ENCODE peak calls at places on chromosomes 4 and X, in five cellular contexts. M is lower leg skin; V is CD4-positive, CD25-positive, alpha-beta regulatory T cell; B is IMR-90; I is mesendoderm. S is an unnamed sample.
A peak's percentile ranks its signal among the peaks of the same experiment; 100 is the strongest.

GRCh38 chr4:127832585-127832984 is 48.1 kb upstream of the PLK4 start:
- DNase-seq in M (no peak), B (no peak), V (no peak), I (no peak), S (no peak)

GRCh38 chr4:137531121-137531520 is 1.2 kb downstream of the PCDH18 start:
- DNase-seq in M (no peak), V (no peak), B (peak; percentile 65), I (no peak), S (peak; percentile 78)

GRCh38 chr4:66927937-66928336 is 617.4 kb downstream of the CENPC start:
- DNase-seq in I (no peak), M (no peak), B (no peak), V (no peak), S (no peak)

GRCh38 chrX:55007633-55008032 is 7.5 kb downstream of the APEX2 start:
- DNase-seq in V (no peak), I (no peak), M (no peak), B (peak; percentile 63), S (peak; percentile 65)

GRCh38 chrX:115958687-115959359 is 211.7 kb upstream of the AGTR2 start:
- DNase-seq in M (no peak), I (peak; percentile 35), V (no peak), B (no peak), S (no peak)

GRCh38 chrX:107576841-107577240 is 51.5 kb upstream of the PRPS1 start:
- DNase-seq in V (no peak), I (no peak), B (no peak), M (no peak), S (no peak)

GRCh38 chrX:133297284-133297683 is 79.1 kb upstream of the TFDP3 start:
- DNase-seq in M (no peak), V (no peak), B (peak; percentile 75), I (no peak), S (peak; percentile 70)

GRCh38 chr4:44663539-44664263 is 12.3 kb upstream of the YIPF7 start:
- DNase-seq in B (no peak), I (no peak), M (no peak), V (no peak), S (no peak)

GRCh38 chr4:23815351-23815750 is 74.5 kb downstream of the PPARGC1A start:
- DNase-seq in M (no peak), V (no peak), B (no peak), I (no peak), S (no peak)

GRCh38 chr4:162360369-162361149 is 196.8 kb upstream of the FSTL5 start:
- DNase-seq in M (no peak), I (no peak), V (no peak), B (no peak), S (no peak)

GRCh38 chr4:158532556-158533231 is 11.0 kb downstream of the RXFP1 start:
- DNase-seq in I (no peak), V (no peak), B (no peak), M (no peak), S (no peak)

GRCh38 chr4:138035781-138036258 is 206.3 kb downstream of the SLC7A11 start:
- DNase-seq in I (peak; percentile 77), V (no peak), B (peak; percentile 81), M (no peak), S (peak; percentile 76)

GRCh38 chr4:71126719-71127118 is 133.3 kb downstream of the DCK start:
- DNase-seq in M (no peak), B (peak; percentile 99), I (no peak), V (no peak), S (peak; percentile 92)

GRCh38 chrX:69387559-69388487 is 116.3 kb upstream of the NALF2 start:
- DNase-seq in M (peak; percentile 13), I (peak; percentile 93), B (peak; percentile 21), V (peak; percentile 1), S (peak; percentile 37)

GRCh38 chr4:26248647-26249046 is 72.2 kb upstream of the RBPJ start:
- DNase-seq in M (peak; percentile 41), B (peak; percentile 88), I (no peak), V (no peak), S (peak; percentile 79)

GRCh38 chrX:149937881-149938426 is 337 bp downstream of the EOLA2 start:
- DNase-seq in M (no peak), I (peak; percentile 11), V (peak; percentile 7), B (peak; percentile 0), S (no peak)

GRCh38 chrX:40009890-40010289 is 87.9 kb downstream of the BCOR start:
- DNase-seq in V (no peak), B (no peak), I (no peak), M (no peak), S (no peak)

GRCh38 chr4:106624674-106625073 is 256.1 kb upstream of the GIMD1 start:
- DNase-seq in V (no peak), M (no peak), B (peak; percentile 1), I (no peak), S (no peak)

GRCh38 chr4:89111833-89112563 is 665 bp downstream of the TIGD2 start:
- DNase-seq in I (peak; percentile 72), V (no peak), B (peak; percentile 95), M (peak; percentile 37), S (peak; percentile 93)

GRCh38 chrX:25344191-25344936 is 328.6 kb upstream of the ARX start:
- DNase-seq in I (no peak), M (no peak), V (no peak), B (no peak), S (no peak)

GRCh38 chr4:38872620-38873019 is 5.0 kb downstream of the FAM114A1 start:
- DNase-seq in V (no peak), M (peak; percentile 56), B (peak; percentile 77), I (no peak), S (peak; percentile 90)

GRCh38 chrX:7147431-7147977 is at the start of gene STS:
- DNase-seq in V (no peak), I (peak; percentile 46), M (no peak), B (peak; percentile 14), S (peak; percentile 20)

GRCh38 chrX:17057209-17057608 is 110.8 kb downstream of the REPS2 start:
- DNase-seq in B (no peak), I (no peak), M (no peak), V (no peak), S (no peak)

GRCh38 chr4:13642163-13642562 is 14.6 kb upstream of the BOD1L1 start:
- DNase-seq in V (no peak), M (no peak), B (peak; percentile 59), I (no peak), S (peak; percentile 75)

GRCh38 chr4:13645075-13645474 is 17.6 kb upstream of the BOD1L1 start:
- DNase-seq in B (no peak), V (no peak), M (no peak), I (no peak), S (no peak)

GRCh38 chr4:13641084-13641483 is 13.6 kb upstream of the BOD1L1 start:
- DNase-seq in I (no peak), V (no peak), B (no peak), M (no peak), S (no peak)

GRCh38 chr4:13640149-13640671 is 12.7 kb upstream of the BOD1L1 start:
- DNase-seq in V (no peak), I (peak; percentile 90), M (no peak), B (peak; percentile 88), S (peak; percentile 95)

DNA sequence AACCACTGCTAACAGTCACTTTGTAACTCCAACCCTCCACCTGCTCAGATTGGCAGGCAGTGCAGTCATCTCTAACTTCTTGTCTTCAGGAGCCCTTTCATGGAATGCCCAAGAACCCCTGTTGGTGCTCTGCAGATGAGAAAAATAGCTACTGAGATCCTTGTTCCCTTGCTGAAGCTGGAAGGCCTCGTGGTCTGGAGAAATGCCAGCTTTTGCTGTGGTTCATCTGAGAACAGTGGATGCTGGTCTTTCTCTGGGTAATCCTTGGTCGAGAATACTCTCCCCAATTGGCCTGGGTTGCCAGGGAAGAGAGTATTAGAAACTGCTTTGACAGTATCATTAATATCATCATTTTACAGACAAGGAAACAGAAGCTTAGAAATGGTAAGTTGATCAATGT is 15.1 kb upstream of the BOD1L1 start:
- DNase-seq in V (no peak), M (no peak), I (no peak), B (peak; percentile 52), S (peak; percentile 76)
- H3K4me3 ChIP-seq in V (no peak overlapping the region), M (no peak overlapping the region), I (no peak overlapping the region), B (no peak overlapping the region), S (no peak overlapping the region)

GRCh38 chr4:176102414-176102813 is 36.8 kb downstream of the WDR17 start:
- DNase-seq in M (no peak), B (no peak), I (no peak), V (no peak), S (no peak)

DNA sequence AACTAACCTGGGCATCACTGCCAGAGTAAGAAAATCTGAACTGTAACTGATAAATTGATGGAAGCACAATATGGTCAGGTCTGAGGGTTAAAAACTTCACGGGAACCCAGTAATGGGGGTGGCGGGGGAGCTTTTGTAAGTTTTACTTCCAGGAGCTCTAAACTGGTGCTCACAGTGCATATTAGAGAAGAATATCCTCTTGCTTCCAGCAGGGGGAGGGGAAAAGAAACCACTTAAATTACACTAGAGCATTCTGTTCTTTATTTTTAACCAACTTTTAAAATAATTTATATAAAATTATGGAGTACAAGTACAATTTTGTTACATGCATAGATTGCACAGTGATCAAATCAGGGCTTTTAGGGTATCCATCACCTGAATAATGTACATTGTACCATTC is 33.7 kb downstream of the WDR17 start:
- DNase-seq in I (peak; percentile 5), B (peak; percentile 0), V (no peak), M (no peak), S (no peak)
- H3K4me3 ChIP-seq in I (no peak overlapping the region), B (no peak overlapping the region), V (no peak overlapping the region), M (no peak overlapping the region), S (no peak overlapping the region)

DNA sequence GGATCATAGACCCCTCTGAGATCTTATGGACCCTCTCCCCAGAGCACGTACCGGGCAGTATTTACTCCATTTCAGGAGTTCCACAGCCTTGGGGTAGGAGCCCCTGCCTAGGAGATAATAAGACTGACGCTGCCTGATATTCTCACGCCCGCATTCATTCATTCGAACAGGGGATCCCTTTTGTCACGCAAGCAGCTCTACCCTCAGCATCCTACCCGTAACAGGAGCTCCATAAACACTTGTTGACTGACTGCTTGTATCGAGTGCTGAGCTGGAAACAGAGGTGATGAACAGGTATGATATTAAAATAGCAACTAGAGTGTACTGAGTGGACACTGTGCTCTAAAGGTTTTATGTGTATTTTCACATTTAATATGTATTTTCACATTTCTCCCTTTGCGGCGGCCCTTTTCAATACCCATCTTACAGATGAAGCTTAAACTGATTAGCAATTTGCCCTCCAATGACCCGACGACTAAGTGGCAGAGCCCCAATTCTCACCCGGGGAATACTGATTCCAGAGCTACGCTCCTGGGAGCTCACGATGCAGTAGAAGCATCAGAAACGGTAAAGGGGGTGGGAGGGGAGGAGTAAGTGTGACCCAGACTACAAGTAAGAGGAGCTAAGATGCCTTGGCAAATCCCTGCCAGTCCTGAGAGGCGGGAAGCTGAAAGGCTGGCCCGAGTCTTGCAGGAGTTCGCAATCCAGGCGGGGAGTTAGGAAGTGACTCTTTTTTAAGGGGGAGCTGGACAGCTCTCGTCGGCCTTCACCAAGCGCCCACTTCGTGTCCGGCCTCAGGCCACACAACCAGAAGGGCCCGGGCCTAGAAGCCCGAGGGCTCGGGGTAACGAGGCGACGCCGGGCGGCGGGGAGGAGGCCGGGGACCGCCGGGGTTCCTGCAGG is 747 bp downstream of the RAB28 start:
- DNase-seq in M (peak; percentile 24), B (peak; percentile 74), V (peak; percentile 3), I (peak; percentile 86), S (peak; percentile 73)
- H3K4me3 ChIP-seq in M (peak overlapping the region; percentile 83), B (peak overlapping the region; percentile 84), V (peak overlapping the region; percentile 84), I (peak overlapping the region; percentile 23), S (peak overlapping the region; percentile 70)

GRCh38 chr4:177091515-177091914 is 218.2 kb upstream of the NEIL3 start:
- DNase-seq in B (no peak), I (no peak), V (no peak), M (no peak), S (no peak)

DNA sequence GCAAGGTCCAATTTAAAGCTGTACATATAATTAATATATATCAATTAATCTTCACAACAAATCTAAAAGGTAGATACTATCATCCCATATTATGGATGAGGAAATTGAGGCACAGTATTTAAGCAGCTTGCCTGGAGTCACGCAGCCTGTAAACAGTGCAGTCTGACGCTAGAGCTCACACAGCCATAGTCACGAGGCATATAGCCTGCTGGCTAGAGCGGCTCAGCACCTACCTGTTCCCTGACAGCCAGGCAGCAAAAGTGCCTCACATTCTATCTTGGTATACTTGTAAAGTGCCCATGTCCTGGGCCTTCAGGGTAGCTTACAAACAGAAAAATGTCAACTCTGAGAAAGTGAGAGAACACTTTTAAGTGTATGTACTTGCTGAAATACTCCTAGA is 222.6 kb upstream of the NEIL3 start:
- DNase-seq in I (no peak), V (no peak), M (no peak), B (no peak), S (no peak)
- H3K4me3 ChIP-seq in I (no peak overlapping the region), V (no peak overlapping the region), M (no peak overlapping the region), B (no peak overlapping the region), S (no peak overlapping the region)

S was measured in fibroblast of mammary gland.